ENCODE peak calls at places on chromosomes 7 and 10, in six cellular contexts. T, A, S, B, O and I are unnamed samples.
A peak's percentile ranks its signal among the peaks of the same experiment; 100 is the strongest.

GRCh38 chr7:2522780-2523433 is 3.3 kb downstream of the LFNG start:
- DNase-seq in T (no peak), A (no peak), O (no peak), B (peak; percentile 98), S (peak; percentile 56), I (peak; percentile 90)

GRCh38 chr10:89522463-89522862 is 12.9 kb downstream of the SLC16A12 start:
- DNase-seq in B (no peak), T (no peak), S (no peak), O (no peak), A (peak; percentile 53), I (no peak)

GRCh38 chr10:93749218-93749799 is 8.4 kb upstream of the LGI1 start:
- DNase-seq in O (no peak), S (no peak), B (no peak), A (no peak), T (no peak), I (no peak)

GRCh38 chr10:29853913-29854312 is 205.5 kb downstream of the JCAD start:
- DNase-seq in O (no peak), A (no peak), B (no peak), T (no peak), S (no peak), I (no peak)

GRCh38 chr10:28686835-28687682 is 9.7 kb downstream of the BAMBI start:
- DNase-seq in B (no peak), S (no peak), T (no peak), O (no peak), A (peak; percentile 27), I (no peak)

GRCh38 chr10:78335691-78336401 is 302.2 kb downstream of the RPS24 start:
- DNase-seq in A (peak; percentile 94), S (no peak), T (no peak), B (no peak), O (peak; percentile 54), I (peak; percentile 20)

GRCh38 chr7:2732959-2733584 is 45.1 kb downstream of the AMZ1 start:
- DNase-seq in A (peak; percentile 41), T (no peak), B (no peak), O (peak; percentile 67), S (no peak), I (peak; percentile 19)

GRCh38 chr10:113335603-113336002 is 217.2 kb upstream of the HABP2 start:
- DNase-seq in O (no peak), T (no peak), A (peak; percentile 1), B (peak; percentile 6), S (no peak), I (no peak)

GRCh38 chr10:91511549-91512330 is 101.6 kb downstream of the HECTD2 start:
- DNase-seq in A (peak; percentile 90), T (no peak), B (peak; percentile 75), O (no peak), S (no peak), I (no peak)

GRCh38 chr10:83522456-83522855 is 616.9 kb upstream of the GHITM start:
- DNase-seq in A (no peak), T (no peak), S (no peak), B (no peak), O (no peak), I (no peak)

GRCh38 chr7:144629011-144629410 is 206.8 kb downstream of the TPK1 start:
- DNase-seq in O (no peak), A (no peak), B (no peak), S (no peak), T (no peak), I (no peak)

GRCh38 chr10:98467506-98468318 is 21.0 kb upstream of the HPS1 start:
- DNase-seq in T (peak; percentile 79), B (peak; percentile 73), O (peak; percentile 58), S (peak; percentile 89), A (peak; percentile 83), I (no peak)

GRCh38 chr7:15839415-15840100 is 153.1 kb upstream of the MEOX2 start:
- DNase-seq in O (peak; percentile 69), B (no peak), T (peak; percentile 76), A (no peak), S (no peak), I (no peak)

GRCh38 chr10:34936061-34936460 is 121.0 kb upstream of the PARD3 start:
- DNase-seq in S (no peak), O (no peak), B (no peak), T (no peak), A (no peak), I (no peak)

GRCh38 chr10:36187382-36188042 is 545.4 kb upstream of the FZD8 start:
- DNase-seq in B (no peak), A (no peak), S (no peak), T (no peak), O (peak; percentile 21), I (no peak)

GRCh38 chr7:99267530-99268360 is 4.9 kb upstream of the MYH16 start:
- DNase-seq in O (no peak), B (peak; percentile 99), S (peak; percentile 85), A (peak; percentile 94), T (no peak), I (peak; percentile 94)

GRCh38 chr10:123781324-123781900 is 110.2 kb downstream of the CPXM2 start:
- DNase-seq in A (no peak), S (no peak), B (no peak), T (no peak), O (no peak), I (no peak)

GRCh38 chr10:120433176-120433575 is 23.9 kb upstream of the PLPP4 start:
- DNase-seq in S (no peak), O (no peak), T (no peak), B (no peak), A (no peak), I (no peak)

DNA sequence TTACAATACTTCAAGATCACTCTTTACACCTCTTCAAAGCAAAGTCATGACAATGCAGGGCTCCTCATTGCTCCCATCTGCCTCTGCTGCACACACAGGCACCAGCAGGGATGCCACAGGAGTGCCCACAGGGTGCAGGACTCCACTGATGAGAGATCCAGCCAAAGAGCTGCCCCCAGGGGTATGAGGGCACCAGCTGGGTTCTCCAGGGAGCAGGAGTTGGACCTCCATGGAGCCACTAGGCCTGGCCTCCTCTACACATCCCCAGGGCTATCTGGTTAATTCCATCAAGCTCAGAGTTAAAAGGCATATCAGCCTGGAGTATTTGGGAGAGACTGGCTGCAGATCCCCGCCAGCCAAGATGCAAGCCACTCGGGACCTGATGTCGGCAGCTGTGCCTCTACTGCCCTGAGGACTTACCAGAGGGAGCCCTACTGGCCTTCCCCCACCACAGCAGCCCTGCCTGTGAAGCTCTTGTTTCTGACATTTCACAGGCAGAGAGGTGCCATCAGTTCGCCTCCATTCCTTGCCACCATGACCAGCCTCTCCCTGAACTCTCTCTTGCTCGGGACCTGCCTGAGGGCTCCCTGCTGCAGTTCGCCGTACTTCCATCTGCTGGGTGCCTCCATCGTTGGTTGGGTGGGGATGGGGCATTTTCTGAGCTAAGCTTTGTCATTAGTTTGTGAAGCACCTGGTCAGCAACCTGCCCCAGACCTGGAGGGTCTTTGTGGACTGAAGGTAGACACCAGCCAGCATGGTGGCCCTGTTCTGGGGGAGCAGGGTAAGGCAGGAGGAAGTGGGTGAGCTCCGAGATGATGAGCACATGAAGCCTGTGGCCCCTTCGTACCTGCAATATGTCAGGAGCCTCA is 12.5 kb upstream of the TRIM8 start:
- DNase-seq in T (no peak), O (no peak), B (no peak), S (no peak), A (no peak), I (no peak)
- H3K4me1 ChIP-seq in T (peaks cover 52% of the 10 kb centered on the region), O (peaks cover 60% of the 10 kb centered on the region), B (peaks cover 72% of the 10 kb centered on the region), S (peaks cover 68% of the 10 kb centered on the region), A (peaks cover 77% of the 10 kb centered on the region), I (peaks cover 69% of the 10 kb centered on the region)

DNA sequence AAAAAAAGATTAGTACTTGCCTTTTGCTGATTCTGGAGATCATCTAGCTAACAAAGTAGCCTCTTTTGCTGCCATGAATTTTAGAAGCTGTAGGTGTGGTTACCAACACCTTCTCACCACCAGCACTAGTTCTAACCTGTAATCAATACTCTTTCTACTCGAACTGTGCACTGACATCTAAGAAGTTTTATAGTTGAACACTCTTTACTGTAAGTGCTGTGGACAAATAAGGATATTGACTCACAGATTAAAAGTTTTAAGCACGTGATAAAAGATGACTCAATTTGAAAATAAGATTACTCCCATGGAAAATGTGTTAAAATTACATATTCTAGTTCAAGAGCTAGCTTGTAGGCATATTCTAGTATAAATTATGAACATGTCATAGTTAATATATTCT is 89.9 kb downstream of the REEP3 start:
- DNase-seq in O (no peak), B (peak; percentile 41), S (no peak), T (no peak), A (peak; percentile 52), I (no peak)
- H3K27ac ChIP-seq in O (no peak overlapping the region), B (no peak overlapping the region), S (no peak overlapping the region), T (no peak overlapping the region), A (no peak overlapping the region), I (peak overlapping the region; percentile 28)

DNA sequence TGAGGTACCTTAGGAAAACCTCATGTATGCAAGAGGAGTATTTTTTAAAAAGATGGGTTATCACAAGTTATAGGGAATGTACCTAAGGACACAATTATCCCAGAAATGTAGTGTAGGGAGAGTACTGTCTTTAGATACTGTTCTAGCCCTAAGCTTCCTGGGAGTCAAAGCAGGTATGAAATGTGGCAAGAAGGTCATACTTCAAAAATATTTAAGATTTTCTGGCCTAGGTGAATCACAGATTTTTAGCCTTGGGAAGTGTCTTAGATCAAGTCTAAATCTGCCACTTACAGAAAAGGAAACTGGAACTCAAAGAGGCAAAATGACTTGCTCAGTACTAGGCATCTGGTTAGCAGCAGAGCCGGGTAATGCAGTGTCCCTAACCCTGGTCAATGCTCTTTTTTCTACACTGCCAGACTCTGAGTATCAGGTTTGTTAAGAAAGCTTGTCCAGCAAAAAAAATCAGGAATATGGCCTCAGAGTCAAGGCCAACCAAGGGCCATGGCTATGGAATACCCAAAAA is 13.9 kb downstream of the PIK3AP1 start:
- DNase-seq in S (no peak), A (no peak), O (no peak), B (no peak), T (no peak), I (no peak)
- H3K4me1 ChIP-seq in S (no peaks in the 10 kb centered on the region), A (no peaks in the 10 kb centered on the region), O (no peaks in the 10 kb centered on the region), B (no peaks in the 10 kb centered on the region), T (no peaks in the 10 kb centered on the region), I (no peaks in the 10 kb centered on the region)

GRCh38 chr7:87058739-87059524 is 522 bp downstream of the ELAPOR2 start:
- DNase-seq in O (peak; percentile 8), T (peak; percentile 56), B (no peak), A (no peak), S (no peak), I (no peak)

GRCh38 chr7:87056346-87056745 is 3.1 kb downstream of the ELAPOR2 start:
- DNase-seq in O (no peak), T (no peak), B (no peak), S (no peak), A (no peak), I (no peak)

GRCh38 chr7:87060288-87060537 is 759 bp upstream of the ELAPOR2 start:
- DNase-seq in O (no peak), T (no peak), B (no peak), S (no peak), A (no peak), I (no peak)

GRCh38 chr7:87057210-87057609 is 2.2 kb downstream of the ELAPOR2 start:
- DNase-seq in B (no peak), O (no peak), A (no peak), T (no peak), S (no peak), I (no peak)

DNA sequence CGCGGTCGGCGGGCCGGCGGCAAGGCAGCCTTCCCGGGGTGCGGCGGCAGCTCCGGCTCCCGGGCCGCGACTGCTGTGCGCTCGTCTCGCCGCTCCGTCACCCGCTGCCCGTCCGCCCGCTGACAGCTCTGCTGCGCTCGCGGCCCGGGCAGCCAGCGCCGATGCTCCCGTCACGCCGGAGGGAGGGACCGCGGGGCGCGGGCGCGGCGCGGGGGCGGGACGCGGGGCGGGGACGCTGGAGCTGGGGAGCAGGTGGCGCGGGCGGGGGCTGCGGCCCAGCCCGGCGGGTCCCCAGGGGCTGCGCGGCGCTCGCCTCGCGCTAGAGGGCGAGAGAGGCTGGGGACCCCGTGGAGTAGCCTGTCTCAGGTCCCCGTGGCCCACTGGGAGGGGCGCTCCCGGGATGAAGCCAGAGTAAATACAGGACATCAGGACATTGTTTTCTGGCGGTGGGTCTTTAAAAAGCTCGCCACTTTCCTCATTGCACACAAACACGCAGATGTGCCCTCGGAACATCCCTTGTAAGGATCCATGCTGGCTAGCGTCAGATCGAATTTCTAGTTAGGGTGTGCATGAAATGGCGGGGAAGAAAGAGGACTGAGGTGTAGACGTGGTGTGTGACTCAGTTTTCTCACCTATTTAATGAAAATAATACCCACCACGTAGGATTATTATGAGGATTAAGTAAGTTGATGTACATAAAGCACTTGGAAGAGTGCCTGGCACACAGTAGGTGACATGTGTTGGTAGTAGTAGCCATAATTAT is at the start of gene ELAPOR2:
- DNase-seq in A (peak; percentile 8), O (peak; percentile 84), S (peak; percentile 36), T (peak; percentile 82), B (peak; percentile 25), I (peak; percentile 66)
- H3K27ac ChIP-seq in A (no peak within 1 kb of the TSS), O (peak within 1 kb of the TSS; percentile 60), S (peak within 1 kb of the TSS; percentile 57), T (peak within 1 kb of the TSS; percentile 71), B (no peak within 1 kb of the TSS), I (no peak within 1 kb of the TSS)